ENCODE peak calls at places on chromosomes 7 and 10, in eight cellular contexts. F is cardiac fibroblast; S is WERI-Rb-1; C is ascending aorta; K is CD8-positive, alpha-beta T cell; W is MCF 10A; B is cardiac muscle cell; E is AG09319. Z is an unnamed sample.

GRCh38 chr10:74379474-74379873 is 228.5 kb downstream of the ADK start:
- DNase-seq in F (no peak), S (no peak), C (no peak), K (no peak), W (no peak), B (no peak), E (no peak), Z (no peak)

GRCh38 chr10:126663880-126664279 is 6.6 kb downstream of the C10orf90 start:
- DNase-seq in F (peak), S (no peak), C (no peak), K (no peak), W (peak), B (peak), E (peak), Z (no peak)

GRCh38 chr7:76386691-76387260 is 22.7 kb downstream of the SSC4D start:
- DNase-seq in F (peak), S (peak), C (no peak), K (no peak), W (peak), B (no peak), E (no peak), Z (no peak)

GRCh38 chr7:151311294-151311864 is 30.2 kb upstream of the NUB1 start:
- DNase-seq in F (no peak), S (peak), C (no peak), K (no peak), W (peak), B (no peak), E (no peak), Z (peak)

GRCh38 chr7:153065021-153065420 is 305.5 kb downstream of the ACTR3B start:
- DNase-seq in F (no peak), S (no peak), C (no peak), K (no peak), W (no peak), B (no peak), E (no peak), Z (no peak)

GRCh38 chr7:4110438-4110837 is 571.7 kb upstream of the FOXK1 start:
- DNase-seq in F (no peak), S (no peak), C (no peak), K (no peak), W (no peak), B (no peak), E (no peak), Z (no peak)

GRCh38 chr10:46551701-46552525 is 4.5 kb downstream of the GPRIN2 start:
- DNase-seq in F (no peak), S (peak), C (no peak), K (no peak), W (no peak), B (no peak), E (no peak), Z (no peak)

GRCh38 chr10:84160663-84161362 is 12.8 kb upstream of the GPR15LG start:
- DNase-seq in F (no peak), S (no peak), C (no peak), K (no peak), W (no peak), B (no peak), E (no peak), Z (no peak)

GRCh38 chr10:52956451-52956850 is 183.9 kb upstream of the MBL2 start:
- DNase-seq in F (no peak), S (no peak), C (no peak), K (no peak), W (no peak), B (peak), E (no peak), Z (no peak)

GRCh38 chr7:71220210-71220695 is 88.3 kb downstream of the GALNT17 start:
- DNase-seq in F (no peak), S (no peak), C (no peak), K (no peak), W (no peak), B (no peak), E (no peak), Z (no peak)

GRCh38 chr10:95440756-95441546 is 120.2 kb downstream of the SORBS1 start:
- DNase-seq in F (peak), S (no peak), C (no peak), K (no peak), W (no peak), B (no peak), E (no peak), Z (no peak)

GRCh38 chr7:81367335-81367801 is 402.5 kb downstream of the HGF start:
- DNase-seq in F (peak), S (no peak), C (no peak), K (no peak), W (peak), B (peak), E (peak), Z (no peak)

GRCh38 chr7:38000272-38000671 is 79.8 kb downstream of the EPDR1 start:
- DNase-seq in F (peak), S (no peak), C (no peak), K (no peak), W (no peak), B (peak), E (no peak), Z (no peak)

GRCh38 chr10:92313750-92314149 is 22.8 kb downstream of the MARCHF5 start:
- DNase-seq in F (no peak), S (no peak), C (no peak), K (no peak), W (no peak), B (no peak), E (no peak), Z (no peak)

GRCh38 chr7:131225619-131226101 is 102.0 kb upstream of the MKLN1 start:
- DNase-seq in F (peak), S (no peak), C (no peak), K (no peak), W (peak), B (peak), E (peak), Z (peak)

GRCh38 chr10:47112612-47113011 is 187.4 kb upstream of the GDF10 start:
- DNase-seq in F (no peak), S (no peak), C (no peak), K (no peak), W (no peak), B (no peak), E (no peak), Z (no peak)

GRCh38 chr7:134293029-134293740 is 23.5 kb downstream of the SLC35B4 start:
- DNase-seq in F (no peak), S (no peak), C (no peak), K (no peak), W (no peak), B (no peak), E (no peak), Z (no peak)

GRCh38 chr10:79245539-79246208 is 101.6 kb upstream of the PPIF start:
- DNase-seq in F (no peak), S (no peak), C (no peak), K (no peak), W (no peak), B (no peak), E (no peak), Z (no peak)

GRCh38 chr10:122468220-122468922 is 7.0 kb downstream of the HTRA1 start:
- DNase-seq in F (no peak), S (no peak), C (no peak), K (no peak), W (no peak), B (no peak), E (no peak), Z (no peak)

GRCh38 chr7:137888254-137888653 is 41.5 kb upstream of the DGKI start:
- DNase-seq in F (no peak), S (no peak), C (no peak), K (no peak), W (no peak), B (no peak), E (no peak), Z (no peak)

GRCh38 chr10:129390726-129391125 is 76.3 kb upstream of the MGMT start:
- DNase-seq in F (no peak), S (no peak), C (no peak), K (no peak), W (no peak), B (no peak), E (no peak), Z (no peak)

GRCh38 chr7:91504919-91505318 is 240.7 kb downstream of the FZD1 start:
- DNase-seq in F (no peak), S (no peak), C (no peak), K (no peak), W (no peak), B (no peak), E (no peak), Z (no peak)

GRCh38 chr10:117138838-117139580 is 939 bp upstream of the VAX1 start:
- DNase-seq in F (no peak), S (peak), C (no peak), K (no peak), W (no peak), B (no peak), E (no peak), Z (no peak)

GRCh38 chr7:114087674-114088539 is 169.1 kb upstream of the PPP1R3A start:
- DNase-seq in F (no peak), S (peak), C (no peak), K (no peak), W (no peak), B (no peak), E (no peak), Z (no peak)

GRCh38 chr10:104766341-104766740 is 125.3 kb downstream of the SORCS3 start:
- DNase-seq in F (no peak), S (no peak), C (no peak), K (no peak), W (peak), B (peak), E (no peak), Z (no peak)

GRCh38 chr10:70212879-70213278 is 20.4 kb downstream of the PPA1 start:
- DNase-seq in F (no peak), S (no peak), C (no peak), K (no peak), W (no peak), B (no peak), E (no peak), Z (no peak)

GRCh38 chr10:102919237-102919959 is 1.3 kb downstream of the CNNM2 start:
- DNase-seq in F (peak), S (no peak), C (no peak), K (peak), W (no peak), B (peak), E (no peak), Z (peak)

GRCh38 chr10:91776266-91776665 is 22.0 kb upstream of the TNKS2 start:
- DNase-seq in F (no peak), S (no peak), C (no peak), K (no peak), W (no peak), B (no peak), E (no peak), Z (no peak)

GRCh38 chr7:135717686-135718085 is 10.3 kb downstream of the SLC13A4 start:
- DNase-seq in F (no peak), S (peak), C (no peak), K (no peak), W (no peak), B (no peak), E (no peak), Z (no peak)

GRCh38 chr7:129313282-129313681 is 88.5 kb downstream of the AHCYL2 start:
- DNase-seq in F (no peak), S (no peak), C (no peak), K (no peak), W (no peak), B (no peak), E (no peak), Z (no peak)

GRCh38 chr7:66307591-66308215 is 102.6 kb downstream of the TPST1 start:
- DNase-seq in F (peak), S (no peak), C (no peak), K (no peak), W (no peak), B (peak), E (no peak), Z (no peak)

GRCh38 chr7:54788664-54789063 is 29.7 kb upstream of the SEC61G start:
- DNase-seq in F (peak), S (peak), C (no peak), K (peak), W (peak), B (peak), E (peak), Z (no peak)

GRCh38 chr7:35729061-35729783 is 34.3 kb upstream of the HERPUD2 start:
- DNase-seq in F (no peak), S (no peak), C (no peak), K (peak), W (no peak), B (no peak), E (no peak), Z (no peak)

GRCh38 chr7:95596183-95597135 is at the start of gene PDK4:
- DNase-seq in F (peak), S (peak), C (peak), K (no peak), W (peak), B (peak), E (peak), Z (peak)

GRCh38 chr7:78702770-78703169 is 750.7 kb downstream of the MAGI2 start:
- DNase-seq in F (peak), S (no peak), C (no peak), K (no peak), W (peak), B (peak), E (peak), Z (no peak)

GRCh38 chr7:108016841-108017775 is 14.1 kb upstream of the LAMB1 start:
- DNase-seq in F (peak), S (peak), C (no peak), K (no peak), W (peak), B (peak), E (no peak), Z (no peak)

GRCh38 chr10:4511559-4511958 is 314.4 kb upstream of the AKR1E2 start:
- DNase-seq in F (no peak), S (no peak), C (no peak), K (no peak), W (no peak), B (no peak), E (no peak), Z (no peak)

GRCh38 chr10:4514445-4515108 is 311.4 kb upstream of the AKR1E2 start:
- DNase-seq in F (peak), S (no peak), C (no peak), K (no peak), W (no peak), B (peak), E (no peak), Z (no peak)

GRCh38 chr10:4515711-4516110 is 310.3 kb upstream of the AKR1E2 start:
- DNase-seq in F (no peak), S (no peak), C (no peak), K (no peak), W (no peak), B (no peak), E (no peak), Z (no peak)

GRCh38 chr10:4509405-4509804 is 316.6 kb upstream of the AKR1E2 start:
- DNase-seq in F (no peak), S (no peak), C (no peak), K (no peak), W (no peak), B (no peak), E (no peak), Z (no peak)

DNA sequence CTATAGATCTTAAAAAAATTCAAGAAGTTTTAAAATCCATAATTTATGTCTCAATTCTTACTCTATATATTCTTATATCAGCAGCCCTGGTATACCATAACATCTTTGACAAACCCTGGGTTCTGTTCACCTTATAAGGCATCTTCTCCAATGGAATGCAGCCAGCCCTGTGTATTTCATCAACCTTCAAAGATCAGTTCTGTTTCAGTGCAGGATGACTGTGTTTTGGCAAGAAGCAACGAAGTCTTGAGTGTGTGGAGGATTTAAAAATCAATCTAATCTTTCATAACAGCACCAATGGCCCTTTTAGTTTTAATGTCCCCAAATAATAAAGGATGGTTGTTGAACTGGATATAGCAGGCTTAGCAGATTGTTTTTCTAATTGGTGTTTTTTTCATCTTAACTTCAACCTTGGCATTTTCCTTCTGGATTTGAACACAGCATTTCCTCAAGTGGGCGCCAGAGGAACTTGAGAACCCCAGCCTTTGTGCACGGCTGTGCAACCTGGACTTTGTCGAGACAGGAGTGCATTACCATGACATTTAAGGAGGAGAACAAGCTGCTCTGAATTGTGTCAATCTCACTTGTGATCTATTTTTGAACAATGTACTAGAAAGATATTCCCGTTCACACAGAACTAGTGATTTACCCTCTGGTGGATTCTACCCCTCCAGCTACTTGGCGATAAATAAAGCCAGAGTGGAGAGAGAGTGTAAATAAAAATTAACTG is 313.3 kb upstream of the AKR1E2 start:
- DNase-seq in F (peak), S (peak), C (no peak), K (no peak), W (peak), B (peak), E (no peak), Z (peak)
- TF ChIP-seq CTCF in F (peak), S (peak), C (no peak), K (no peak), W (peak), B (peak), E (peak), Z (no peak)

DNA sequence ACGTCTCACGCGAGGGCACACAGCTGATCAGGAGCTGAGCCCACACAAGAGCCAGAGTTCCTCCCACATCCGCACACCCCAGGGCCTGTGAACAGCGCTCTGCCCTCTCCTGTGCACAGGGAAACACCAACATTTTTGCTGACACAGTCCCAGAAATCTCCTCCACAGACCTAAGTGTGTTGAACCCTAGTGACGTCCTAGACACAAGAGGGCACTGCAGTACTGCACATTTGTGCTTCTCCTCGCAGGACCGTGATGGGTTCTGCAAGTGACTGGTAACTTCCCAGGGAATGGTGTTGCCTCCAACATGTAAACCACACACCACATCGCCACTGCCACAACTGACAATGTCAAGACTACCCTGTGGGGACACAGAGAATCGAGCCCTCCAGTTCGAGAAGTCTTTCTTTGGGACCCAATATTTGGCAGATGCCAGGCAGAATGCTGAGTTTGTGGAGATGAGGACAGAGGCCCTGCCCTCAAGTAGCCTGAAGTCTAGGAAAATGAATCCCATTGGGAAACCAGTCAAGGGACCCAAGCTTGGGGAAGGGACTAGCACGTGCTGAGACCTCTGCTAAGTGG is 170.3 kb downstream of the PAXIP1 start:
- DNase-seq in F (no peak), S (peak), C (no peak), K (no peak), W (peak), B (no peak), E (no peak), Z (no peak)
- TF ChIP-seq CTCF in F (no peak), S (peak), C (no peak), K (no peak), W (peak), B (no peak), E (no peak), Z (no peak)

GRCh38 chr10:124644771-124645170 is 99.4 kb downstream of the FAM53B start:
- DNase-seq in F (no peak), S (no peak), C (no peak), K (no peak), W (no peak), B (no peak), E (no peak), Z (no peak)
- TF ChIP-seq CTCF in F (no peak), S (peak), C (no peak), K (no peak), W (no peak), B (no peak), E (no peak), Z (no peak)

DNA sequence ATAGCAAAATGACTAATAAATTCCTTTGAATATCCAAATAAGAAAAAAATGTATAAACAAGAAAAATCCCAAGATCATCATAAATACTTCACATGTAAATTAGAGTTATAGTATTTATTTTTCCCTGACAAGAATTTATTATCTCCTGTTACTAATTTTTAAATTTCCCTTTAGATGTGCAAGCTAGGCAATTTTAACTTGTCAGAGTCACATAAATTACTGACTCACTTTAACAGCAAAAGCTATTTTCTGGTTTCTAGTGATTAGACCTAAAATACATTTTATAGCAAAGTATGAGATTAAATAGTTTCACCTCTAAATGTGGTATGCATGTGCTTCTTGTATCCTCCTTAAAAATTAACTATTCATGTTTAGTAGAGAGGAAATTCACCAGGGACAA is 621.1 kb downstream of the DNAJB9 start:
- DNase-seq in F (no peak), S (no peak), C (no peak), K (no peak), W (no peak), B (no peak), E (no peak), Z (no peak)
- TF ChIP-seq CTCF in F (no peak), S (no peak), C (no peak), K (no peak), W (no peak), B (no peak), E (no peak), Z (no peak)

GRCh38 chr10:11473128-11473760 is 138.2 kb downstream of the USP6NL start:
- DNase-seq in F (peak), S (no peak), C (no peak), K (no peak), W (no peak), B (peak), E (no peak), Z (no peak)

GRCh38 chr10:11472158-11472753 is 139.2 kb downstream of the USP6NL start:
- DNase-seq in F (peak), S (peak), C (no peak), K (peak), W (peak), B (peak), E (peak), Z (peak)

GRCh38 chr10:11465435-11465834 is 146.0 kb downstream of the USP6NL start:
- DNase-seq in F (no peak), S (no peak), C (no peak), K (no peak), W (no peak), B (no peak), E (no peak), Z (no peak)

GRCh38 chr10:11469575-11470391 is 141.7 kb downstream of the USP6NL start:
- DNase-seq in F (no peak), S (no peak), C (no peak), K (no peak), W (no peak), B (no peak), E (no peak), Z (no peak)

DNA sequence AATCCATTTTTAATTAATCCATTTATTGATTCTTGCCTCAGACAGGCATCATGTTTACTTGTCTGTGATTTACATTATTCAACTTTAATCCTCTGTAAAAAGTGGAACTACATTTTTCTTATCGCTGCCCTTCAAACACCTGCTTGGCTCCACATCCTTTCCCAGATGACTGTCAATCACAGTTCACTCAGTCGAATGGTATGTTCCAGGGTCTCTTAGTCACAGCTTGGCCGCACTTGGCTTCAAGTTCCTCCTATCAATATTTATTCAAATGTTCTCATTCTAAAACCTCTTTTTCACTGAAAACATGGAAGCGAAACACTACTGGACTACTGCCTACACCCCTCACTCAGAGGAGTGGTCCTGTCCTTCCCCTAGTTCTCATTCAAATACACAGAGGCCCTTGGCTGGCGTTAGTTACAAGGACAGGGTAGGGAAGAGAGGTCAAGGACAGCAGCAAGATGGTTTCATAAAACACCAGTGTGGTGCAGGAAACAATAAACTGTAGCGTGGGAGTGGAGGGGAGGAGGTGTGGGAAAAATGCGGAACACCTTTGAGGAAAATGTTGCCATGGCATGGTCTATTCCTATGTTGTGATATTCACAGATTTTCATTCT is 143.2 kb downstream of the USP6NL start:
- DNase-seq in F (no peak), S (no peak), C (no peak), K (no peak), W (peak), B (no peak), E (no peak), Z (no peak)
- TF ChIP-seq CTCF in F (no peak), S (no peak), C (no peak), K (no peak), W (no peak), B (no peak), E (no peak), Z (no peak)

GRCh38 chr7:148626828-148627227 is 36.3 kb downstream of the C7orf33 start:
- DNase-seq in F (no peak), S (no peak), C (no peak), K (no peak), W (no peak), B (no peak), E (no peak), Z (no peak)
- TF ChIP-seq CTCF in F (no peak), S (peak), C (no peak), K (no peak), W (no peak), B (no peak), E (no peak), Z (no peak)